ENCODE peak calls at places on chromosomes 11 and 22, in six cellular contexts. One of them, this sample, is unnamed.

GRCh38 chr11:64844330-64845124 is at the start of gene CDC42BPG:
- DNase-seq in activated naive CD8-positive, alpha-beta T cell treated with anti-CD3 and anti-CD28 coated beads, Interleukin-2, amount 50 U/mL, for 24 hours: peak
- DNase-seq in spleen: peak
- DNase-seq in osteocyte: peak
- DNase-seq in GM13976: peak
- DNase-seq in NCI-H460: peak
- DNase-seq in this sample: peak

GRCh38 chr22:42805016-42805997 is 51.8 kb downstream of the ARFGAP3 start:
- DNase-seq in spleen: no peak
- DNase-seq in GM13976: no peak
- DNase-seq in activated naive CD8-positive, alpha-beta T cell treated with anti-CD3 and anti-CD28 coated beads, Interleukin-2, amount 50 U/mL, for 24 hours: no peak
- DNase-seq in osteocyte: peak
- DNase-seq in NCI-H460: no peak
- DNase-seq in this sample: no peak

GRCh38 chr22:50729391-50730012 is 8.5 kb upstream of the ACR start:
- DNase-seq in activated naive CD8-positive, alpha-beta T cell treated with anti-CD3 and anti-CD28 coated beads, Interleukin-2, amount 50 U/mL, for 24 hours: no peak
- DNase-seq in osteocyte: no peak
- DNase-seq in spleen: peak
- DNase-seq in GM13976: no peak
- DNase-seq in NCI-H460: no peak
- DNase-seq in this sample: no peak

GRCh38 chr22:46875089-46875488 is 112.6 kb downstream of the TBC1D22A start:
- DNase-seq in GM13976: no peak
- DNase-seq in spleen: no peak
- DNase-seq in NCI-H460: no peak
- DNase-seq in activated naive CD8-positive, alpha-beta T cell treated with anti-CD3 and anti-CD28 coated beads, Interleukin-2, amount 50 U/mL, for 24 hours: no peak
- DNase-seq in osteocyte: no peak
- DNase-seq in this sample: no peak

GRCh38 chr11:124648610-124649009 is 24.9 kb downstream of the SIAE start:
- DNase-seq in GM13976: no peak
- DNase-seq in NCI-H460: no peak
- DNase-seq in spleen: no peak
- DNase-seq in activated naive CD8-positive, alpha-beta T cell treated with anti-CD3 and anti-CD28 coated beads, Interleukin-2, amount 50 U/mL, for 24 hours: no peak
- DNase-seq in osteocyte: no peak
- DNase-seq in this sample: no peak

GRCh38 chr11:32671051-32671450 is 87.4 kb downstream of the EIF3M start:
- DNase-seq in spleen: no peak
- DNase-seq in NCI-H460: no peak
- DNase-seq in osteocyte: no peak
- DNase-seq in activated naive CD8-positive, alpha-beta T cell treated with anti-CD3 and anti-CD28 coated beads, Interleukin-2, amount 50 U/mL, for 24 hours: no peak
- DNase-seq in GM13976: no peak
- DNase-seq in this sample: no peak

GRCh38 chr22:31681625-31682345 is 19.8 kb upstream of the PISD start:
- DNase-seq in activated naive CD8-positive, alpha-beta T cell treated with anti-CD3 and anti-CD28 coated beads, Interleukin-2, amount 50 U/mL, for 24 hours: no peak
- DNase-seq in osteocyte: no peak
- DNase-seq in spleen: no peak
- DNase-seq in NCI-H460: no peak
- DNase-seq in GM13976: no peak
- DNase-seq in this sample: no peak

GRCh38 chr11:102316505-102316904 is 779 bp upstream of the BIRC3 start:
- DNase-seq in GM13976: no peak
- DNase-seq in spleen: no peak
- DNase-seq in osteocyte: no peak
- DNase-seq in activated naive CD8-positive, alpha-beta T cell treated with anti-CD3 and anti-CD28 coated beads, Interleukin-2, amount 50 U/mL, for 24 hours: no peak
- DNase-seq in NCI-H460: no peak
- DNase-seq in this sample: peak

GRCh38 chr22:19815093-19815822 is 39.4 kb downstream of the GNB1L start:
- DNase-seq in spleen: no peak
- DNase-seq in GM13976: no peak
- DNase-seq in NCI-H460: no peak
- DNase-seq in osteocyte: peak
- DNase-seq in activated naive CD8-positive, alpha-beta T cell treated with anti-CD3 and anti-CD28 coated beads, Interleukin-2, amount 50 U/mL, for 24 hours: no peak
- DNase-seq in this sample: no peak

GRCh38 chr22:43230983-43231723 is 44.2 kb upstream of the TTLL12 start:
- DNase-seq in GM13976: peak
- DNase-seq in activated naive CD8-positive, alpha-beta T cell treated with anti-CD3 and anti-CD28 coated beads, Interleukin-2, amount 50 U/mL, for 24 hours: peak
- DNase-seq in NCI-H460: peak
- DNase-seq in osteocyte: no peak
- DNase-seq in spleen: peak
- DNase-seq in this sample: peak

GRCh38 chr11:124761301-124762021 is 629 bp downstream of the ESAM start:
- DNase-seq in GM13976: peak
- DNase-seq in osteocyte: peak
- DNase-seq in NCI-H460: no peak
- DNase-seq in activated naive CD8-positive, alpha-beta T cell treated with anti-CD3 and anti-CD28 coated beads, Interleukin-2, amount 50 U/mL, for 24 hours: peak
- DNase-seq in spleen: no peak
- DNase-seq in this sample: no peak

GRCh38 chr22:36339171-36340065 is 48.3 kb downstream of the MYH9 start:
- DNase-seq in osteocyte: no peak
- DNase-seq in NCI-H460: no peak
- DNase-seq in activated naive CD8-positive, alpha-beta T cell treated with anti-CD3 and anti-CD28 coated beads, Interleukin-2, amount 50 U/mL, for 24 hours: peak
- DNase-seq in spleen: no peak
- DNase-seq in GM13976: no peak
- DNase-seq in this sample: no peak

GRCh38 chr11:80122211-80122610 is 681.4 kb upstream of the TENM4 start:
- DNase-seq in NCI-H460: no peak
- DNase-seq in spleen: no peak
- DNase-seq in activated naive CD8-positive, alpha-beta T cell treated with anti-CD3 and anti-CD28 coated beads, Interleukin-2, amount 50 U/mL, for 24 hours: no peak
- DNase-seq in GM13976: no peak
- DNase-seq in osteocyte: no peak
- DNase-seq in this sample: no peak

GRCh38 chr22:31753005-31753633 is 700 bp upstream of the DEPDC5 start:
- DNase-seq in spleen: peak
- DNase-seq in osteocyte: no peak
- DNase-seq in activated naive CD8-positive, alpha-beta T cell treated with anti-CD3 and anti-CD28 coated beads, Interleukin-2, amount 50 U/mL, for 24 hours: peak
- DNase-seq in GM13976: peak
- DNase-seq in NCI-H460: no peak
- DNase-seq in this sample: peak

GRCh38 chr11:27497284-27497866 is 9.2 kb downstream of the LIN7C start:
- DNase-seq in NCI-H460: no peak
- DNase-seq in GM13976: peak
- DNase-seq in spleen: no peak
- DNase-seq in activated naive CD8-positive, alpha-beta T cell treated with anti-CD3 and anti-CD28 coated beads, Interleukin-2, amount 50 U/mL, for 24 hours: no peak
- DNase-seq in osteocyte: no peak
- DNase-seq in this sample: peak

GRCh38 chr22:45647532-45648225 is 24.0 kb upstream of the ATXN10 start:
- DNase-seq in GM13976: no peak
- DNase-seq in spleen: no peak
- DNase-seq in activated naive CD8-positive, alpha-beta T cell treated with anti-CD3 and anti-CD28 coated beads, Interleukin-2, amount 50 U/mL, for 24 hours: no peak
- DNase-seq in osteocyte: peak
- DNase-seq in NCI-H460: no peak
- DNase-seq in this sample: no peak

GRCh38 chr11:10751581-10751940 is 515 bp downstream of the CTR9 start:
- DNase-seq in spleen: no peak
- DNase-seq in osteocyte: no peak
- DNase-seq in NCI-H460: no peak
- DNase-seq in GM13976: no peak
- DNase-seq in activated naive CD8-positive, alpha-beta T cell treated with anti-CD3 and anti-CD28 coated beads, Interleukin-2, amount 50 U/mL, for 24 hours: peak
- DNase-seq in this sample: no peak

GRCh38 chr22:20084547-20085413 is 4.7 kb downstream of the DGCR8 start:
- DNase-seq in activated naive CD8-positive, alpha-beta T cell treated with anti-CD3 and anti-CD28 coated beads, Interleukin-2, amount 50 U/mL, for 24 hours: peak
- DNase-seq in osteocyte: no peak
- DNase-seq in GM13976: no peak
- DNase-seq in NCI-H460: no peak
- DNase-seq in spleen: peak
- DNase-seq in this sample: no peak

GRCh38 chr11:122863704-122864326 is 18.7 kb upstream of the JHY start:
- DNase-seq in GM13976: no peak
- DNase-seq in activated naive CD8-positive, alpha-beta T cell treated with anti-CD3 and anti-CD28 coated beads, Interleukin-2, amount 50 U/mL, for 24 hours: peak
- DNase-seq in spleen: no peak
- DNase-seq in osteocyte: no peak
- DNase-seq in NCI-H460: peak
- DNase-seq in this sample: peak

GRCh38 chr11:46240861-46241260 is 36.6 kb upstream of the CREB3L1 start:
- DNase-seq in spleen: no peak
- DNase-seq in NCI-H460: no peak
- DNase-seq in osteocyte: no peak
- DNase-seq in activated naive CD8-positive, alpha-beta T cell treated with anti-CD3 and anti-CD28 coated beads, Interleukin-2, amount 50 U/mL, for 24 hours: no peak
- DNase-seq in GM13976: no peak
- DNase-seq in this sample: no peak

GRCh38 chr11:2099523-2100316 is 39.5 kb downstream of the IGF2 start:
- DNase-seq in spleen: peak
- DNase-seq in activated naive CD8-positive, alpha-beta T cell treated with anti-CD3 and anti-CD28 coated beads, Interleukin-2, amount 50 U/mL, for 24 hours: no peak
- DNase-seq in GM13976: no peak
- DNase-seq in osteocyte: no peak
- DNase-seq in NCI-H460: no peak
- DNase-seq in this sample: no peak

GRCh38 chr11:72429626-72430025 is 4.7 kb downstream of the CLPB start:
- DNase-seq in NCI-H460: no peak
- DNase-seq in spleen: no peak
- DNase-seq in activated naive CD8-positive, alpha-beta T cell treated with anti-CD3 and anti-CD28 coated beads, Interleukin-2, amount 50 U/mL, for 24 hours: no peak
- DNase-seq in osteocyte: no peak
- DNase-seq in GM13976: no peak
- DNase-seq in this sample: no peak

GRCh38 chr22:20766530-20766929 is 7.4 kb upstream of the SERPIND1 start:
- DNase-seq in activated naive CD8-positive, alpha-beta T cell treated with anti-CD3 and anti-CD28 coated beads, Interleukin-2, amount 50 U/mL, for 24 hours: no peak
- DNase-seq in osteocyte: no peak
- DNase-seq in spleen: no peak
- DNase-seq in NCI-H460: no peak
- DNase-seq in GM13976: no peak
- DNase-seq in this sample: no peak

This sample was measured in GM12865.